ENCODE peak calls at places on chromosomes 3 and 15, in four cellular contexts. J is GM23338, W is neural progenitor cell, N is tibial artery. T is an unnamed sample.

GRCh38 chr15:73596214-73596613 is 37.0 kb downstream of the NPTN start:
- DNase-seq in W (no peak), J (no peak), N (no peak), T (no peak)

GRCh38 chr15:26711445-26711844 is 61.4 kb downstream of the GABRB3 start:
- DNase-seq in W (peak), N (no peak), J (peak), T (no peak)

GRCh38 chr3:33750216-33750558 is 32.1 kb upstream of the CLASP2 start:
- DNase-seq in N (no peak), W (no peak), J (peak), T (no peak)

GRCh38 chr3:16136042-16136441 is 38.4 kb upstream of the GALNT15 start:
- DNase-seq in J (no peak), W (no peak), N (no peak), T (no peak)

GRCh38 chr3:52532838-52533622 is 627 bp downstream of the NT5DC2 start:
- DNase-seq in N (peak), J (peak), W (peak), T (peak)

GRCh38 chr15:37682304-37682703 is 252.1 kb upstream of the TMCO5A start:
- DNase-seq in J (peak), N (no peak), W (peak), T (no peak)

GRCh38 chr3:152961323-152961722 is 126.4 kb downstream of the P2RY1 start:
- DNase-seq in N (no peak), W (peak), J (peak), T (no peak)

GRCh38 chr3:86175593-86175992 is 815.4 kb downstream of the VGLL3 start:
- DNase-seq in J (peak), N (no peak), W (peak), T (no peak)

GRCh38 chr15:101675015-101675414 is 22.8 kb upstream of the TM2D3 start:
- DNase-seq in N (no peak), J (no peak), W (no peak), T (no peak)

GRCh38 chr15:75578206-75578947 is 738 bp downstream of the PTPN9 start:
- DNase-seq in N (peak), W (peak), J (peak), T (peak)

GRCh38 chr3:151724846-151725562 is 8.7 kb upstream of the AADACL2 start:
- DNase-seq in J (peak), N (no peak), W (no peak), T (no peak)

GRCh38 chr3:112894258-112894657 is 47.6 kb upstream of the CD200R1L start:
- DNase-seq in N (no peak), W (peak), J (peak), T (no peak)

GRCh38 chr3:135758961-135759360 is 206.6 kb upstream of the PPP2R3A start:
- DNase-seq in N (no peak), W (no peak), J (no peak), T (no peak)

GRCh38 chr3:56998081-56998529 is 62.4 kb upstream of the SPATA12 start:
- DNase-seq in W (no peak), N (no peak), J (no peak), T (no peak)

GRCh38 chr3:138124188-138124587 is 8.0 kb downstream of the A4GNT start:
- DNase-seq in N (no peak), W (no peak), J (no peak), T (no peak)

GRCh38 chr3:182135056-182135455 is 423.3 kb downstream of the SOX2 start:
- DNase-seq in N (no peak), W (no peak), J (no peak), T (no peak)

GRCh38 chr15:57503911-57504598 is 87.6 kb upstream of the MYZAP start:
- DNase-seq in J (no peak), N (no peak), W (no peak), T (no peak)

GRCh38 chr3:38000965-38001455 is 10.4 kb downstream of the VILL start:
- DNase-seq in N (peak), J (no peak), W (no peak), T (no peak)

GRCh38 chr15:88487176-88487795 is 19.8 kb downstream of the MRPS11 start:
- DNase-seq in J (peak), N (no peak), W (no peak), T (no peak)

GRCh38 chr3:40143283-40144090 is 166.0 kb upstream of the EIF1B start:
- DNase-seq in J (no peak), W (no peak), N (no peak), T (no peak)

GRCh38 chr3:64049136-64049535 is 25.8 kb upstream of the PSMD6 start:
- DNase-seq in W (no peak), J (no peak), N (no peak), T (no peak)

GRCh38 chr15:77632760-77633133 is at the start of gene LINGO1:
- DNase-seq in W (peak), N (no peak), J (peak), T (peak)

GRCh38 chr3:70943886-70944285 is 631.4 kb upstream of the MDFIC2 start:
- DNase-seq in N (no peak), J (no peak), W (no peak), T (no peak)

GRCh38 chr3:61583890-61584289 is 22.5 kb downstream of the PTPRG start:
- DNase-seq in N (no peak), J (no peak), W (no peak), T (no peak)

GRCh38 chr15:33157636-33158035 is 36.9 kb downstream of the FMN1 start:
- DNase-seq in W (no peak), J (no peak), N (no peak), T (no peak)

GRCh38 chr15:84633311-84634227 is 20.5 kb downstream of the WDR73 start:
- DNase-seq in J (peak), W (peak), N (peak), T (peak)

GRCh38 chr3:110656394-110656793 is 415.2 kb upstream of the NECTIN3 start:
- DNase-seq in N (no peak), W (no peak), J (no peak), T (no peak)

GRCh38 chr3:161345023-161345422 is 26.3 kb downstream of the SPTSSB start:
- DNase-seq in W (no peak), J (no peak), N (no peak), T (no peak)

DNA sequence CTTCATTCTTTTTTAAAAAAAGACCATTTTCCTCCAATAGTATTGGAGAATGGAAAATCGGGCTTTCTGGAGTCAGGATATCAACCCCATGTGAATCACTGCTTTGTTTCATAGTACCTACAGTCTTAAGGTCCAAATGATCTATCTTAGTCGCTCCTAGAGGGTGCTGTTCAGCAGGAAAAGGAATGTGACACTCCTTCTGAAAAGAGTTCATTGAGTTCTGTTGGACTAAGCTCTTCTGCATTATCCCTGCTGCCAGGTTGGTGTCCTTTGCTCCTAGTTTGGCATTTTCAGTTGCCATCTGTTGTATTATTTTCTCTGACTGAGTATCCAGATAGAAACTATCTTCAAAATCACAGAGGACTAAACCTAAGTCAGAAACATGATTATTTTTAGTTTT is 57.2 kb downstream of the POLQ start:
- DNase-seq in W (peak), N (no peak), J (peak), T (no peak)
- TF ChIP-seq CTCF in W (peak), N (no peak), J (peak), T (no peak)

DNA sequence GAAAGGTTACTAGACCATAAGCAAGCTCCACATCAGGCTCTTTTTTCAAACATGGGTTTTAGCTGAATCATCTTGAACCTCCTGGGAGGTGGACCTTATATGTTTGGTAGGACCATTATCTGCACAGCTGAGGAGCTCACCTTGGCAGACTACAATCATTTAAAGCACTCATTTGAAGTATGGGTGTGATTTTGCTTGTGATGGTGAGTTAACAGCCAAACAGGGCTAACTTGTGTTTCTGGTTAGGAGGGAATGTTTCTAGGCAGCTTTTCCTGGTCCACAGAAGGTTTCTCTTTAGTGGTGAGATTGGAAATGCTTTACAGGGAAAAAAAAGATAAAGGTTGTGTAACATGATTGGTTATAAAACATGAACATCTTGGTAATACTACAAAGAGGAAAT is 61.8 kb downstream of the ARHGEF26 start:
- DNase-seq in N (no peak), W (no peak), J (no peak), T (no peak)
- TF ChIP-seq CTCF in N (no peak), W (no peak), J (no peak), T (no peak)

DNA sequence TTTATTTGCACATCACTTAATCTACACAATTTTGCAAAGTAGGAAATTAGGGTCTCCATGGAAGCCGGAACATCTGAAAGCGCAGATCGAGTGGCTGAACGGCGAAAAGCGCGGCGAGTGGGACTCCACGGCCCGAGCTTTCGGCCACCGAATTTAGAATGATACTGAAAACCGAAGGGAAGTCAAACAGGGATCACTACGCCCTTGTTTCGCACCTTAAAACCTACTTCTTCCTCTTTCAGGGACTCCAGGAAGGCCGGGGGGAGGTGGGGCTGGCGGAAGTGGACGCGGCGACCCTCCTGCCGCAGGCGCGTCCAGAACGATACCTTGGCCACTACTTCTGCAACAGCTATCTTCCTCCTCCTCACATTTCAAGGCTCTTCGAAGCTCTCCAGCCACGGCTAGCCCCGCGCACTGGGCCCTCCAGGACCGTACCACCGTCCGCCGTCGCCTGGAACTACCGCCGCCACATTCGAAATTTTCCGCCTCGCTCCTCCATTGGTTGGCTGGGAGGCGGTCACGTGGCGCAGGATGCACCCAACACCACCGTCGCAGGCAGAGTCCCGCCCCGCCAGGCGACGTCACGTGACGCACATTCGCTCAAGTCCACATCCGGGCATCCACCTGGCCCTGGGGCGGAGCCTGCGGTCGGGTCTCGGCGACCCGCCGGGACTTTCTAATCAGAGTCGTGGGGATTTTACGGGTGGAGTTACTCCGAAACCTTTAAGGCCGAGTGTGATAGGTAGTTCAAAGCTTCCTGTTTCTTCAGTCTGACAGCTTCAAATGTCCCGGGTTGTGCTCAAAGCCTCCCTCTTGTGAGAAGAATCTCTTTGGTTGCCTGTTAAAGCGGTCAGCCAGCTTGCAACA is at the start of gene SGO1:
- DNase-seq in N (peak), W (peak), J (peak), T (peak)
- TF ChIP-seq CTCF in N (no peak), W (no peak), J (no peak), T (no peak)

DNA sequence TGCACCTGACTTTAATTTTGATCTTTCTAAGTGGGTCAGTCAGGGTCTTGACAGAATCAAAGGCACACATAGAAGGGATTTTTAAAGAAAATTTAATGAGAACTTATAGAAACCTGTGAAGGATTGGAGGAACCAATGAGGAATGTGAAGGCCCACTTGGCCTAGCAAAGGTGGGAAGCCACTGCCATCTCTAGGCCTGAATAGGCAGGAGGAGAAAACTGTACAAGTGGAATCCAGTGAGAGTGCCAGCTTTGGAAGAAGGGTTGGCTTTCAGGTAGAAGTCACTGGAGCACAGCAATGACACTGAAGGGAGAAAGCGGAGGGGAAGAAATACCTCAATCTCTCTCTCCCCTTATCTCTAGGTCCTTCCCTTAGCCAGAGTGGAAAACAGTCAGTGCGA is 380.7 kb upstream of the KCNMB2 start:
- DNase-seq in W (peak), J (no peak), N (no peak), T (no peak)
- TF ChIP-seq CTCF in W (peak), J (peak), N (no peak), T (no peak)

GRCh38 chr3:60431599-60431958 is 819.7 kb downstream of the FHIT start:
- DNase-seq in W (peak), J (peak), N (no peak), T (no peak)
- TF ChIP-seq CTCF in W (peak), J (peak), N (no peak), T (no peak)

DNA sequence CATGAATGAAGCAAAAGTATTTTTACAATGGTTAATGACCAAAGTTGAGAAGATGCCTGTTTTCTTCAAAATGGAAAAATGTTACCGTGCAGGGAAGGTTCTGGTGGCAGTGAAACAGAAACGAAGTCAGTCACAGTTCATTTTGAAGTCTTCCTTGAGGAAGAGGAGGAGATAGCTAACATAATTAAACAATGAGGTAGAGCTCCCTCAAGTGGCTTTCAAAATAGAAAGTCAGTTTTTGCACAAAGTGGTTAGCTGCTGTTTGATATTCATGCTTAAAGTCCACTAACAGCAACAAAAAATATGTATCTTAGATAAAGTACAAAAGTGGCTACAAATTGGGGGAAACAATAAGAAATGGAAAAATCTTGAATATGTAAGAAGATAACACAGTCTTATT is 87.3 kb downstream of the TFG start:
- DNase-seq in J (peak), N (no peak), W (peak), T (no peak)
- TF ChIP-seq CTCF in J (peak), N (peak), W (peak), T (no peak)

DNA sequence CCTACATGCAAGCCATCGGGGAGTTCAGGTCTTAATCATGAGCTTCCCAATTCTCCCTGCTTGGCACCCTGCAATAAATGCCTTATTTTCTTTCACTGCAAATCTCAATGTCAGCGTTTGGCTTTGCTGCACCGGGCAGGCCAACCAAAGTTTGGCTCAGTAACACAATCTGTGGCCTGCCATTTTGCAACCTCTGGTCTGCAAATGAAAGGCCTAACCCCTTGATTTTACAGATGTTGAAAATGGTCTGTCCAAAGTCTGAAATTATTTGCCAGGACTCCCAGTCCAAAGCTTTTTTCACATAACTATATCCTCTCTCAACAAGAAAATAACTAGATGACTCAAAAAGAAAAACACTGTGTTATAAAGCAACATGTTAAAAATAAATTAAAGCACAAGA is 34.0 kb upstream of the LEKR1 start:
- DNase-seq in N (no peak), J (no peak), W (no peak), T (no peak)
- TF ChIP-seq CTCF in N (no peak), J (no peak), W (no peak), T (no peak)

DNA sequence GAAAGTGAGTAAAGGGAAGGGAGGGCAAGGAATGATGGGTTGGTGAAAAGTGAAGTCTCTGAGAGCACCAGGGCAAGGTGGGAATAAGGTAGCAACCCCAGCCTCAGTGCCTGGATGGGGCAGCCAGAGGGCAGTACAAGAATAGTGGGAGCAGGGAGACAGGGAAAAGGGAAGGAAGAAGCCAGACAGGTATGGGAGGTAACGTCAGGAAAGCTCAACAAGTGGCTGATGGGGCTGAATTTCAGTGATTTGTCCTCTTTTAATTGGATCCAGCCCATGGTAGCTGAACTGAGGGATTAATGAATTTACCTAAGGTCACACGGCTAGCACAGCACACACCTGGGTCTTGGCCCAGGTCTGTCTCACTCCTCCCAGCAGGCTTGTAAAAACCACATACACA is 12.6 kb downstream of the RORA start:
- DNase-seq in J (peak), W (peak), N (no peak), T (no peak)
- TF ChIP-seq CTCF in J (peak), W (peak), N (no peak), T (no peak)

GRCh38 chr3:117355566-117355965 is 646.0 kb downstream of the TUSC7 start:
- DNase-seq in N (no peak), W (peak), J (peak), T (peak)

GRCh38 chr3:117348881-117349280 is 639.3 kb downstream of the TUSC7 start:
- DNase-seq in W (no peak), N (no peak), J (no peak), T (no peak)

GRCh38 chr3:117350386-117350785 is 640.8 kb downstream of the TUSC7 start:
- DNase-seq in N (no peak), W (no peak), J (no peak), T (no peak)

GRCh38 chr3:117346878-117347277 is 637.3 kb downstream of the TUSC7 start:
- DNase-seq in N (no peak), J (no peak), W (no peak), T (no peak)

GRCh38 chr3:117349566-117349965 is 640.0 kb downstream of the TUSC7 start:
- DNase-seq in N (no peak), J (no peak), W (no peak), T (no peak)
- TF ChIP-seq CTCF in N (no peak), J (no peak), W (no peak), T (no peak)

GRCh38 chr3:50375200-50375931 is 16.0 kb upstream of the TMEM115 start:
- DNase-seq in W (peak), J (peak), N (no peak), T (no peak)
- TF ChIP-seq CTCF in W (peak), J (peak), N (no peak), T (no peak)